ENCODE peak calls at places on chromosome 22, in four cellular contexts. Z, I, Q and A are unnamed samples.

GRCh38 chr22:31327786-31328544 is 18.2 kb downstream of the PATZ1 start:
- DNase-seq in I (no peak), Z (no peak), Q (no peak), A (no peak)

GRCh38 chr22:22384668-22385244 is 123.8 kb downstream of the ZNF280B start:
- DNase-seq in I (no peak), Z (no peak), Q (no peak), A (no peak)

GRCh38 chr22:37822079-37822833 is 926 bp upstream of the GALR3 start:
- DNase-seq in Q (no peak), Z (no peak), I (no peak), A (no peak)

GRCh38 chr22:50146440-50147228 is 23.9 kb upstream of the PANX2 start:
- DNase-seq in Q (peak; percentile 80), I (peak; percentile 81), Z (no peak), A (peak; percentile 48)

GRCh38 chr22:41656515-41656914 is 32.2 kb downstream of the SNU13 start:
- DNase-seq in Z (no peak), I (no peak), Q (no peak), A (no peak)

GRCh38 chr22:49566141-49566541 is 261.5 kb downstream of the BRD1 start:
- DNase-seq in I (no peak), Q (no peak), Z (no peak), A (no peak)

GRCh38 chr22:46934746-46935491 is 172.5 kb downstream of the TBC1D22A start:
- DNase-seq in Z (no peak), Q (peak; percentile 96), I (peak; percentile 99), A (peak; percentile 61)

GRCh38 chr22:32854351-32854804 is 52.9 kb downstream of the TIMP3 start:
- DNase-seq in I (no peak), Q (no peak), Z (no peak), A (no peak)

GRCh38 chr22:49418341-49418894 is 409.3 kb downstream of the BRD1 start:
- DNase-seq in Z (no peak), Q (no peak), I (no peak), A (no peak)

GRCh38 chr22:39359659-39360195 is 9.9 kb downstream of the SYNGR1 start:
- DNase-seq in I (no peak), Z (no peak), Q (no peak), A (no peak)

GRCh38 chr22:23243006-23243573 is 62.8 kb downstream of the BCR start:
- DNase-seq in Z (peak; percentile 56), I (no peak), Q (no peak), A (no peak)

GRCh38 chr22:35352214-35353111 is 28.4 kb upstream of the HMOX1 start:
- DNase-seq in I (no peak), Z (no peak), Q (peak; percentile 40), A (peak; percentile 99)

GRCh38 chr22:23767673-23768548 is at the start of gene CHCHD10:
- DNase-seq in I (peak; percentile 60), Q (peak; percentile 80), Z (peak; percentile 64), A (peak; percentile 84)

GRCh38 chr22:49086181-49086580 is 741.5 kb downstream of the BRD1 start:
- DNase-seq in I (no peak), Z (no peak), Q (no peak), A (no peak)

GRCh38 chr22:28349114-28349513 is 330.5 kb downstream of the TTC28 start:
- DNase-seq in Z (no peak), Q (no peak), I (no peak), A (no peak)

GRCh38 chr22:29217827-29218757 is 12.4 kb downstream of the EMID1 start:
- DNase-seq in Q (no peak), I (no peak), Z (no peak), A (peak; percentile 42)

GRCh38 chr22:46797355-46797754 is 34.9 kb downstream of the TBC1D22A start:
- DNase-seq in Q (peak; percentile 40), Z (no peak), I (peak; percentile 62), A (no peak)